ENCODE peak calls at places on chromosomes 2 and 18, in five cellular contexts. J, O, W, X and U are unnamed samples.

GRCh38 chr2:24009680-24010476 is at the start of gene MFSD2B:
- DNase-seq in J (peak; percentile 9), X (no peak), W (no peak), O (no peak), U (no peak)

GRCh38 chr2:127615511-127616166 is 30.3 kb upstream of the GPR17 start:
- DNase-seq in O (no peak), X (no peak), W (peak; percentile 13), J (no peak), U (peak; percentile 85)

GRCh38 chr18:3177902-3178687 is 41.7 kb downstream of the MYOM1 start:
- DNase-seq in J (no peak), X (no peak), O (no peak), W (no peak), U (peak; percentile 60)

GRCh38 chr18:23126352-23127056 is 8.8 kb upstream of the CABLES1 start:
- DNase-seq in W (no peak), X (no peak), O (no peak), J (no peak), U (no peak)

GRCh38 chr2:75130171-75130570 is 69.1 kb downstream of the TACR1 start:
- DNase-seq in W (peak; percentile 39), O (peak; percentile 10), X (no peak), J (no peak), U (no peak)

GRCh38 chr18:79918089-79919011 is 33.1 kb downstream of the SLC66A2 start:
- DNase-seq in W (peak; percentile 15), X (no peak), J (no peak), O (no peak), U (no peak)

GRCh38 chr2:220513573-220514288 is 886.3 kb downstream of the SLC4A3 start:
- DNase-seq in W (no peak), X (no peak), J (no peak), O (no peak), U (no peak)

GRCh38 chr2:28567076-28567471 is 71.2 kb downstream of the PLB1 start:
- DNase-seq in X (no peak), O (no peak), W (peak; percentile 44), J (no peak), U (no peak)

GRCh38 chr2:122949523-122949922 is 1075.6 kb upstream of the CNTNAP5 start:
- DNase-seq in J (no peak), X (no peak), W (no peak), O (no peak), U (no peak)

GRCh38 chr2:85017436-85018048 is 46.6 kb downstream of the KCMF1 start:
- DNase-seq in J (no peak), X (peak; percentile 47), O (no peak), W (no peak), U (peak; percentile 52)

GRCh38 chr2:70440621-70441020 is 113.0 kb downstream of the TGFA start:
- DNase-seq in J (no peak), O (no peak), X (no peak), W (peak; percentile 8), U (no peak)

GRCh38 chr2:237413293-237414055 is 490 bp downstream of the COL6A3 start:
- DNase-seq in O (no peak), X (peak; percentile 48), W (no peak), J (no peak), U (peak; percentile 13)

GRCh38 chr2:96145028-96145939 is at the start of gene DUSP2:
- DNase-seq in O (no peak), J (peak; percentile 38), X (peak; percentile 51), W (peak; percentile 72), U (peak; percentile 45)

GRCh38 chr2:127437781-127438726 is 19.8 kb downstream of the PROC start:
- DNase-seq in J (peak; percentile 32), O (no peak), W (peak; percentile 46), X (no peak), U (no peak)

GRCh38 chr2:8575810-8576423 is 105.9 kb upstream of the ID2 start:
- DNase-seq in W (peak; percentile 16), J (no peak), X (no peak), O (no peak), U (no peak)

GRCh38 chr2:86293612-86294011 is 43.8 kb downstream of the REEP1 start:
- DNase-seq in J (no peak), O (no peak), W (no peak), X (no peak), U (no peak)

GRCh38 chr18:8721716-8722115 is 16.4 kb downstream of the MTCL1 start:
- DNase-seq in O (no peak), J (no peak), W (no peak), X (no peak), U (peak; percentile 41)

GRCh38 chr2:239222346-239223028 is 178.3 kb downstream of the HDAC4 start:
- DNase-seq in X (peak; percentile 73), W (no peak), J (no peak), O (no peak), U (no peak)

GRCh38 chr2:10634495-10634894 is 55.3 kb downstream of the NOL10 start:
- DNase-seq in O (no peak), X (no peak), W (no peak), J (no peak), U (no peak)

GRCh38 chr2:26103752-26104151 is 69.1 kb upstream of the GAREM2 start:
- DNase-seq in O (no peak), X (no peak), J (no peak), W (no peak), U (no peak)

GRCh38 chr2:162449471-162449870 is 105.5 kb downstream of the GCA start:
- DNase-seq in O (no peak), X (no peak), J (no peak), W (no peak), U (no peak)

GRCh38 chr2:25566094-25566493 is 107.3 kb downstream of the DTNB start:
- DNase-seq in W (no peak), X (no peak), O (no peak), J (no peak), U (no peak)

GRCh38 chr18:13019301-13019700 is 28.1 kb downstream of the CEP192 start:
- DNase-seq in X (no peak), W (no peak), J (no peak), O (no peak), U (no peak)

GRCh38 chr18:74283255-74283554 is 8.6 kb downstream of the CYB5A start:
- DNase-seq in O (no peak), J (no peak), W (no peak), X (no peak), U (no peak)

GRCh38 chr18:21763846-21764646 is 23.5 kb downstream of the MIB1 start:
- DNase-seq in J (no peak), O (no peak), X (peak; percentile 21), W (no peak), U (no peak)

GRCh38 chr18:21914739-21915319 is 174.2 kb downstream of the MIB1 start:
- DNase-seq in W (peak; percentile 65), X (peak; percentile 58), O (no peak), J (peak; percentile 40), U (peak; percentile 32)

GRCh38 chr2:170845343-170845742 is 28.7 kb downstream of the GAD1 start:
- DNase-seq in W (peak; percentile 75), X (no peak), O (no peak), J (no peak), U (no peak)

GRCh38 chr18:505483-506122 is 5.1 kb upstream of the COLEC12 start:
- DNase-seq in J (no peak), W (no peak), X (no peak), O (no peak), U (no peak)

GRCh38 chr2:85755122-85756027 is 1.6 kb downstream of the ATOH8 start:
- DNase-seq in X (peak; percentile 40), O (no peak), W (no peak), J (no peak), U (peak; percentile 64)

GRCh38 chr2:64904405-64905329 is 84.5 kb upstream of the SLC1A4 start:
- DNase-seq in X (no peak), W (no peak), O (no peak), J (no peak), U (no peak)

GRCh38 chr2:228140934-228141528 is 40.5 kb downstream of the SPHKAP start:
- DNase-seq in W (no peak), O (no peak), J (no peak), X (no peak), U (no peak)
- H2BK12ac ChIP-seq in W (no peak overlapping the region), O (no peak overlapping the region), J (no peak overlapping the region), X (no peak overlapping the region), U (no peak overlapping the region)

DNA sequence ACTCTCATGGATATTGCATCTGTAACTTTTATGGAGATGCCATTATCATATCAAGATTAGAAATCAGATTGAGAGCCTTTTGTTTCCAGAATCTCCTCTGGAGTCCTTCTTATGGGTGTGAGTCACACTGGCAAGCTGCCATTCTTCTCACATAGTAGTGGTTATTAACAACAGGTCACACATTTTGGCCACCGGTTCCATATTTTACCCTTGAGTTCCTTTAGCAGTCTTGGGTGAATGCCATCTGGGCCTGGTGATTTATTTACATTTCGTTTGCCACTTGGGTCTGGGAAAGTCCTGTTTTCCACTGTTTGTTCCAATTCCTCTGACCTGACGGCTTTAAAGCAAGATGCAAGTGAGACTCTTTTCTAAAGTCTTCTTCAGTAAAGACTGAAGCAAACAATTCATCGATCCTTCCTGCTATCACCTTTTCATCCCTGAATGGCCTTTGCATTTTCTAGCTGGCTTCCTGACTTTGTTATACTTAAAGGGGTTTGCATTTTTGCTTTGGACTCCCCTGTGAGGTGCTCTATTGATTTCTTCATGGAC is 80.5 kb upstream of the CAVIN2 start:
- DNase-seq in J (no peak), X (peak; percentile 83), O (no peak), W (no peak), U (no peak)
- H3K27ac ChIP-seq in J (peak overlapping the region; percentile 70), X (peak overlapping the region; percentile 93), O (no peak overlapping the region), W (peak overlapping the region; percentile 76), U (no peak overlapping the region)

DNA sequence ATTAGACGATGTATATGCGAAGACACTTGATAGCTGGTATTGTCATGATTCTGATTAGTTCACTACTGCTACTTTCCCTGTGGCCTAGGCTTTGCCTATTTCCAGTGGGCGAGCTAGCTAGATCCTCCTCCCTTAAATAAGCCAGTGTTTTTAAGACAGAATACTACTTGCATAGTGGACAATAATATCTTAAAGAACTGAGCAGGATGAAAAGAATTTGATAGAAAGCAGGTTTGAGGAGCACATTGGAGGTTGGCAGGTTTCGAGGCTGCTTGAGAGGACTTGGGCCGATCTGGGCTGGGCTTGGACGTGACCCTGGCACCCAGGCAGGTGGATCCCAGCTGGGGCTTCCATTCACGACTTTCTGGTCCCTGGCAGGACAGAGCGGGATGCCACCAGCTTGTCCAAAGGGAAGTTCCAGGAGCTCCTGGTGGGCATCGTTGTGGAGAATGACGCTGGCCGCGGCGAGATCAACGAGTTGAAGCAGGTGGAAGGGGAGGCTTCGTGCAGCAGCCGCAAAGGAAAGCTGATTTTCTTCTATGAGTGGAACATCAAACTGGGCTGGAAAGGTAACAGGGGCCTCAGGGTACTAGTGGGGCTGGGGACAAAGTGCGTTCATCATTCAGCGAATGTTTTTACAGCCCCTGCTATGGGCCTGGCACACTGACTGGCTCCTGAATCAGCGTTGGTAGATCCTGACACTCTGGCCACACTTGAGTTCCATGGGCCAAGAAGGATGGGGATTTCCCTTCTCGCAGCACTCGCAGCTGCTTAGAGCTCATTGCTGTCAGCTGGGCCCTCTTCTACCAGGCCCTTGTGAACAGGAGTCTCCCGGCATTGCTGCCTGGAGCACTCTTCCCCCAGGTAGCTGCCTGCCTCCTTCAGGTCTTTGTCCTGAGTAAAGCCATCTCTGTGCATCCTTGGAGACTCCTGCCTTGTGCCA is 16.9 kb downstream of the C2orf74 start:
- DNase-seq in X (peak; percentile 58), J (no peak), O (no peak), W (no peak), U (no peak)
- H2BK12ac ChIP-seq in X (no peak overlapping the region), J (no peak overlapping the region), O (no peak overlapping the region), W (no peak overlapping the region), U (no peak overlapping the region)

DNA sequence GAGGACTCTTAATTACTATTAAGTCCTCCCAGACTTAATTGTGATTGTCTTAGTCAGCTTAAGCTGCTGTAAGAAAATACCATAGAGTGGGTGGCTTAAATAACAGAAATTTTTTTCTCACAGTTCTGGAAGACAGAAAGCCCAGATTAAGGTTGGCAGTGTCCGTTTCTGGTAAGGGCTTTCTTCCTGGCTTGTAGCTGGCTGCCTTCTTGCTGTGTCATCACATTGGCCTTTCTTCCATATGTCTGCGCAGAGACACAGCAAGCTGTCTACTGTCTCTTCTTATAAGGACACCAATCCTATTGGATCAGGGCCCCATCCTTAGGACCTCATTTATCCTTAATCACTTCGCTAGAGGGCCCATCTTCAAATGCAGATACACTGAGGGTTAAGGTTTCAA is 38.5 kb downstream of the ASXL3 start:
- DNase-seq in J (no peak), O (no peak), X (no peak), W (no peak), U (peak; percentile 14)
- H3K27ac ChIP-seq in J (no peak overlapping the region), O (no peak overlapping the region), X (no peak overlapping the region), W (no peak overlapping the region), U (no peak overlapping the region)